ENCODE peak calls at places on chromosomes 11 and 22, in five cellular contexts. U is A549, C is Right ventricle myocardium inferior, S is A172, J is iPS-NIHi11. R is an unnamed sample.

GRCh38 chr11:22875869-22876473 is 15.7 kb upstream of the CCDC179 start:
- DNase-seq in J (peak; percentile 65), S (peak; percentile 88), C (no peak), U (peak; percentile 56), R (peak; percentile 39)

GRCh38 chr11:65213322-65214211 is 31.8 kb downstream of the CAPN1 start:
- DNase-seq in U (no peak), S (no peak), J (peak; percentile 73), C (no peak), R (no peak)

GRCh38 chr11:35822815-35823495 is 120.9 kb upstream of the LDLRAD3 start:
- DNase-seq in C (no peak), S (peak; percentile 58), J (no peak), U (no peak), R (no peak)

GRCh38 chr22:23193420-23193819 is 13.1 kb downstream of the BCR start:
- DNase-seq in J (no peak), S (no peak), C (no peak), U (no peak), R (no peak)

GRCh38 chr11:127609025-127609788 is 608.6 kb upstream of the KIRREL3 start:
- DNase-seq in U (no peak), J (no peak), S (no peak), C (no peak), R (no peak)

GRCh38 chr11:12997168-12997567 is 11.9 kb upstream of the RASSF10 start:
- DNase-seq in S (no peak), C (no peak), U (no peak), J (no peak), R (no peak)

GRCh38 chr11:62842171-62842717 is 2.9 kb upstream of the WDR74 start:
- DNase-seq in C (no peak), S (no peak), J (peak; percentile 41), U (no peak), R (peak; percentile 48)

GRCh38 chr11:2399488-2400068 is 972 bp upstream of the TSSC4 start:
- DNase-seq in S (no peak), J (no peak), C (no peak), U (peak; percentile 31), R (no peak)

GRCh38 chr11:13352711-13353110 is 75.1 kb downstream of the BMAL1 start:
- DNase-seq in S (no peak), C (no peak), U (no peak), J (no peak), R (no peak)

GRCh38 chr11:36306888-36307287 is 10.8 kb downstream of the PRR5L start:
- DNase-seq in C (no peak), S (peak; percentile 60), U (no peak), J (peak; percentile 37), R (peak; percentile 36)

GRCh38 chr22:23240639-23241389 is 60.5 kb downstream of the BCR start:
- DNase-seq in S (no peak), J (no peak), U (peak; percentile 7), C (no peak), R (peak; percentile 62)

GRCh38 chr22:47090591-47091240 is 328.3 kb downstream of the TBC1D22A start:
- DNase-seq in C (no peak), S (no peak), J (no peak), U (no peak), R (no peak)

GRCh38 chr11:61757213-61757862 is 4.9 kb downstream of the MYRF start:
- DNase-seq in C (no peak), U (no peak), J (no peak), S (no peak), R (no peak)

GRCh38 chr11:134207538-134208239 is 16.1 kb downstream of the NCAPD3 start:
- DNase-seq in U (no peak), C (no peak), J (no peak), S (no peak), R (no peak)

GRCh38 chr11:15580056-15580774 is 465.5 kb downstream of the INSC start:
- DNase-seq in S (no peak), J (no peak), C (no peak), U (no peak), R (peak; percentile 27)

GRCh38 chr11:60168306-60168705 is 14.6 kb downstream of the MS4A6A start:
- DNase-seq in U (no peak), S (no peak), C (no peak), J (no peak), R (no peak)

GRCh38 chr11:18958221-18958910 is 19.2 kb upstream of the MRGPRX1 start:
- DNase-seq in U (no peak), S (no peak), J (peak; percentile 15), C (no peak), R (no peak)

GRCh38 chr22:36439481-36440271 is 41.8 kb downstream of the TXN2 start:
- DNase-seq in C (no peak), J (no peak), S (peak; percentile 84), U (peak; percentile 85), R (no peak)

GRCh38 chr11:123431619-123432018 is 1.6 kb downstream of the GRAMD1B start:
- DNase-seq in J (no peak), C (no peak), S (no peak), U (peak; percentile 8), R (no peak)

GRCh38 chr11:123430736-123431356 is 777 bp downstream of the GRAMD1B start:
- DNase-seq in C (peak; percentile 92), S (peak; percentile 10), J (peak; percentile 46), U (peak; percentile 49), R (peak; percentile 52)

GRCh38 chr11:67118059-67118766 is 850 bp upstream of the KDM2A start:
- DNase-seq in J (no peak), U (peak; percentile 38), S (no peak), C (peak; percentile 74), R (peak; percentile 48)

GRCh38 chr22:22392131-22392530 is 116.4 kb downstream of the ZNF280B start:
- DNase-seq in C (no peak), U (no peak), J (no peak), S (no peak), R (no peak)

R was measured in D341Med.